ENCODE peak calls at places on chromosomes 16 and 17, in ten cellular contexts. V is stomach, J is uterus, B is HepG2, C is sigmoid colon, P is adrenal gland, L is heart left ventricle, X is esophagus squamous epithelium, Q is suprapubic skin, Z is IMR-90. T is an unnamed sample.

GRCh38 chr16:58187092-58187491 is 10.8 kb downstream of the CSNK2A2 start:
- DNase-seq in V (no peak), J (no peak), B (no peak), C (no peak), P (no peak), L (no peak), X (no peak), Q (no peak), Z (no peak), T (no peak)

GRCh38 chr17:39673335-39674081 is 5.3 kb downstream of the PNMT start:
- DNase-seq in V (no peak), J (no peak), B (no peak), C (no peak), P (no peak), L (no peak), X (no peak), Q (no peak), Z (no peak), T (no peak)

GRCh38 chr16:27778171-27778925 is 228.4 kb downstream of the KATNIP start:
- DNase-seq in V (no peak), J (no peak), B (no peak), C (no peak), P (no peak), L (no peak), X (no peak), Q (no peak), Z (no peak), T (no peak)

GRCh38 chr16:3026003-3026378 is 2.2 kb downstream of the THOC6 start:
- DNase-seq in V (no peak), J (no peak), B (no peak), C (no peak), P (no peak), L (no peak), X (no peak), Q (no peak), Z (no peak), T (no peak)

GRCh38 chr16:63883091-63883490 is 1238.8 kb downstream of the CDH11 start:
- DNase-seq in V (no peak), J (no peak), B (no peak), C (no peak), P (no peak), L (no peak), X (no peak), Q (no peak), Z (no peak), T (no peak)

GRCh38 chr17:4354862-4355514 is 11.5 kb downstream of the UBE2G1 start:
- DNase-seq in V (no peak), J (no peak), B (no peak), C (no peak), P (no peak), L (no peak), X (no peak), Q (no peak), Z (no peak), T (no peak)

GRCh38 chr16:7013990-7014389 is 318.7 kb upstream of the RBFOX1 start:
- DNase-seq in V (no peak), J (no peak), B (peak), C (no peak), P (no peak), L (no peak), X (no peak), Q (no peak), Z (peak), T (no peak)

GRCh38 chr16:67162439-67163163 is 1.9 kb upstream of the HSF4 start:
- DNase-seq in V (no peak), J (no peak), B (no peak), C (no peak), P (no peak), L (no peak), X (no peak), Q (no peak), Z (no peak), T (peak)

GRCh38 chr16:27980919-27981670 is 82.4 kb downstream of the GSG1L start:
- DNase-seq in V (no peak), J (no peak), B (no peak), C (no peak), P (no peak), L (no peak), X (no peak), Q (no peak), Z (no peak), T (no peak)

GRCh38 chr17:8941520-8941919 is 24.0 kb downstream of the PIK3R5 start:
- DNase-seq in V (no peak), J (no peak), B (no peak), C (no peak), P (no peak), L (no peak), X (no peak), Q (no peak), Z (no peak), T (no peak)

GRCh38 chr17:28500712-28501379 is 5.3 kb upstream of the FOXN1 start:
- DNase-seq in V (no peak), J (no peak), B (no peak), C (no peak), P (no peak), L (no peak), X (no peak), Q (no peak), Z (no peak), T (no peak)

GRCh38 chr17:2233441-2233947 is 70.1 kb downstream of the SMG6 start:
- DNase-seq in V (no peak), J (no peak), B (no peak), C (peak), P (no peak), L (peak), X (no peak), Q (no peak), Z (peak), T (no peak)

GRCh38 chr17:43670645-43671074 is 8.9 kb upstream of the MEOX1 start:
- DNase-seq in V (no peak), J (no peak), B (no peak), C (no peak), P (no peak), L (no peak), X (no peak), Q (no peak), Z (no peak), T (no peak)

GRCh38 chr16:1188781-1189189 is 35.9 kb downstream of the CACNA1H start:
- DNase-seq in V (peak), J (peak), B (no peak), C (peak), P (peak), L (peak), X (no peak), Q (no peak), Z (peak), T (peak)

GRCh38 chr16:17177242-17177967 is 293.4 kb downstream of the XYLT1 start:
- DNase-seq in V (no peak), J (no peak), B (no peak), C (no peak), P (no peak), L (no peak), X (no peak), Q (no peak), Z (peak), T (no peak)

GRCh38 chr16:4529085-4530060 is 9.2 kb downstream of the CDIP1 start:
- DNase-seq in V (no peak), J (no peak), B (no peak), C (no peak), P (no peak), L (no peak), X (no peak), Q (no peak), Z (peak), T (peak)

GRCh38 chr16:56348168-56349085 is 76.9 kb downstream of the AMFR start:
- DNase-seq in V (no peak), J (no peak), B (no peak), C (no peak), P (no peak), L (no peak), X (no peak), Q (no peak), Z (peak), T (no peak)

GRCh38 chr16:70576431-70577255 is 53.0 kb downstream of the SF3B3 start:
- DNase-seq in V (no peak), J (no peak), B (peak), C (no peak), P (no peak), L (no peak), X (no peak), Q (peak), Z (peak), T (no peak)

GRCh38 chr16:53087101-53087500 is 32.3 kb downstream of the CHD9 start:
- DNase-seq in V (no peak), J (no peak), B (no peak), C (no peak), P (no peak), L (no peak), X (no peak), Q (no peak), Z (peak), T (no peak)

GRCh38 chr16:85582177-85582888 is 30.8 kb upstream of the GSE1 start:
- DNase-seq in V (no peak), J (no peak), B (no peak), C (no peak), P (no peak), L (no peak), X (no peak), Q (no peak), Z (no peak), T (no peak)

GRCh38 chr17:40168262-40168832 is 8.9 kb upstream of the RAPGEFL1 start:
- DNase-seq in V (peak), J (no peak), B (peak), C (peak), P (peak), L (peak), X (no peak), Q (no peak), Z (peak), T (peak)

GRCh38 chr16:75805946-75806345 is 79.7 kb upstream of the CPHXL start:
- DNase-seq in V (no peak), J (no peak), B (no peak), C (no peak), P (no peak), L (no peak), X (no peak), Q (no peak), Z (no peak), T (no peak)

GRCh38 chr17:67420994-67421393 is 43.9 kb downstream of the PITPNC1 start:
- DNase-seq in V (no peak), J (no peak), B (no peak), C (no peak), P (no peak), L (no peak), X (no peak), Q (no peak), Z (no peak), T (no peak)
- TF ChIP-seq POLR2A in V (no peak), J (no peak), B (no peak), C (no peak), P (no peak), L (no peak), X (no peak), Q (no peak), Z (no peak), T (no peak)

GRCh38 chr17:20779521-20779920 is 200.0 kb downstream of the CDRT15L2 start:
- DNase-seq in V (no peak), J (no peak), B (no peak), C (no peak), P (no peak), L (no peak), X (no peak), Q (no peak), Z (no peak), T (no peak)
- TF ChIP-seq CTCF in V (no peak), J (no peak), B (no peak), C (no peak), P (no peak), L (no peak), X (no peak), Q (no peak), Z (no peak), T (no peak)

GRCh38 chr17:32490101-32490482 is 3.3 kb downstream of the CDK5R1 start:
- DNase-seq in V (no peak), J (no peak), B (no peak), C (no peak), P (no peak), L (no peak), X (no peak), Q (peak), Z (no peak), T (no peak)

GRCh38 chr17:32492648-32493289 is 6.0 kb downstream of the CDK5R1 start:
- DNase-seq in V (no peak), J (no peak), B (no peak), C (no peak), P (no peak), L (no peak), X (no peak), Q (no peak), Z (no peak), T (no peak)

GRCh38 chr17:32492281-32492623 is 5.5 kb downstream of the CDK5R1 start:
- DNase-seq in V (no peak), J (no peak), B (no peak), C (no peak), P (no peak), L (no peak), X (no peak), Q (no peak), Z (no peak), T (no peak)

GRCh38 chr17:32489320-32490100 is 2.7 kb downstream of the CDK5R1 start:
- DNase-seq in V (no peak), J (no peak), B (no peak), C (no peak), P (no peak), L (no peak), X (no peak), Q (no peak), Z (no peak), T (no peak)

DNA sequence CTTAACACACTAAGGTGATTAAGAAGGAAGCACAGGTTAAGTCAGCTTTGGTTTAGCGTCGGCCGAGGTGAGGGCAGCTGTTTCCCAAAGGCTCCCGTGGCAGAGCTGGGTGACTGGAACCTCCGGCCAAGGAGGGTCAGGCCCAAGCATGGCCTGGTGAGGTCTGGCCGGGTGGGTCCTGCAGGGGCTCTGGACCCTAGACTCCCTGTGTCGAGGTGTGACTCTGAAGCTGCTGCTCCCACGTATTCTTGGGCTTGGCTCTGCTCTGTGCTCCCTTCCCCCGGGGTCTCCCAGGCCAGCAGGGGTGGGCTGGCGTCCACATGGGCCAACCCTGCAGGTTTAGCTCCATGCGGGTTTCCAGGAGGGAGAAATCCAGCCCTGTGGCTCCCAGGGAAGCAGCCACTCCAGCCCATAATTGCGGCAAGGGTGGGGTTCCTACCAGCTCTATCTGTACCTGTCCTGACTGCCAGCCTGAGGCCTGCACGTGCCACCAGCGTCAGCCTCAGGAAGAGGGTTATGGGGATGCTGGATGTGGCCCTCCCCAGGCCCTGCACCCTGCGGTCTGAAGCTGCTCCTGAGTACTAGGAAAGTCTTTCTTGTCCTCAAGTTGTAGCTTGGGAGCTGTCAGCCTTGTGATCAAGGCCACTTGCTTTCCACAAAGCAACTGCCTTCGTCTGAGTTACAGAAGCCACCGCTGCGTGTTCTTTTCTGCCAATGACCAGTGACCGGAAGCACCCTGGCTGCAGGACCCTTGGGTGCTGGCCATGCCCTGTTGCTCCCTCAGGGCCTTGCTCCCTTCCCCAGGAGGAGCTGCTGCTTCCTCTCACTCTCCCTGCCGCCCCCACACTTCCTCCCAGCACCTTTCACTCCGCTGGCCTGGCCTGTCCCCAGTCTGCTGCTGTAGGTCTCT is 4.8 kb downstream of the CDK5R1 start:
- DNase-seq in V (no peak), J (no peak), B (no peak), C (no peak), P (peak), L (no peak), X (no peak), Q (no peak), Z (no peak), T (no peak)
- TF ChIP-seq POLR2A in V (no peak), J (no peak), B (no peak), C (no peak), P (no peak), L (no peak), X (no peak), Q (no peak), Z (no peak), T (no peak)

GRCh38 chr17:70934834-70935233 is 765.5 kb downstream of the KCNJ2 start:
- DNase-seq in V (no peak), J (no peak), B (no peak), C (no peak), P (no peak), L (no peak), X (no peak), Q (no peak), Z (no peak), T (no peak)

GRCh38 chr17:70936724-70937123 is 767.4 kb downstream of the KCNJ2 start:
- DNase-seq in V (no peak), J (no peak), B (no peak), C (no peak), P (no peak), L (no peak), X (no peak), Q (no peak), Z (no peak), T (no peak)

GRCh38 chr17:70938311-70938710 is 769.0 kb downstream of the KCNJ2 start:
- DNase-seq in V (no peak), J (no peak), B (no peak), C (no peak), P (no peak), L (no peak), X (no peak), Q (no peak), Z (no peak), T (no peak)
- TF ChIP-seq CTCF in V (no peak), J (no peak), B (no peak), C (no peak), P (no peak), L (no peak), X (no peak), Q (no peak), Z (no peak), T (no peak)

DNA sequence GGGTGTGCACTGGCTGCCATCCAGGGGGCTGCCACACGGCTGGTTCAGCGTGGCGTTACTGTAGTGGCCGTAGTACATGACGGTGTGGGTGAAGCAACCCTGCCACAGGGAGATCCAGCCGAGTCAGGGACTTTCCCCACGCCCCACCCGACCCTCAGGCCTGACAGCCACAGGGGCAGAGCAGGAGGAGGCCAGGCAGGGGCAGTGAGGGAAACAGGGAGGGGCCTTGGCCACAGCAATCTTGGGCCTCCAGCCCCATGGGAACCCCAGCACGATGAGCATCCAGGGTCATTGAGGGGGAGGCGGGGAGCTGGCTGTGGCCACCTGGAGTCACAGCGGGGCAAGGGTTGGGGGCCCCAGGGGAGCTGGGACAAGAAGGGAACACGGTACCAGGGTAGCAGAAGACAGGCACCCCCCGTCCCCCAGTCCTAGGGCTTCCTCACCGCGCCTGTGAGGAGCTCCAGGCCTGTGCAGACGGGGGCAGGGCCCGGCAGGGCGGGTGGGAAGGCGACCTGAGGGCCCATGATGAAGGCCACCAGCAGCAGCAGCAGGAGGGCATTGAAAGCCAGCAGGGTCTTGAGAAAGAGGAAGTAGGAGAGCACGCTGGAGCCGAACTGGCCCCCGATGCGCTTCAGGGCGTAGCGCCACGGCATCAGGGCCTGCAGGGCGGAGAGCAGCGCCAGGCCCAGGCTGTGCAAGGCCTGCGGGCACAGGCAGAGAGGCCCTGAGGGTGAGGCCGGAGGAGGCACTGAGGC is 4.3 kb downstream of the TMC6 start:
- DNase-seq in V (no peak), J (no peak), B (no peak), C (no peak), P (no peak), L (no peak), X (no peak), Q (no peak), Z (no peak), T (no peak)
- TF ChIP-seq POLR2A in V (no peak), J (no peak), B (no peak), C (no peak), P (no peak), L (no peak), X (no peak), Q (no peak), Z (no peak), T (no peak)

GRCh38 chr17:81040791-81041337 is 5.9 kb downstream of the BAIAP2 start:
- DNase-seq in V (no peak), J (no peak), B (peak), C (no peak), P (peak), L (no peak), X (no peak), Q (no peak), Z (no peak), T (no peak)
- TF ChIP-seq CTCF in V (no peak), J (no peak), B (peak), C (peak), P (peak), L (peak), X (no peak), Q (peak), Z (peak), T (peak)

GRCh38 chr16:89764711-89765201 is 43.4 kb downstream of the ZNF276 start:
- DNase-seq in V (peak), J (no peak), B (no peak), C (no peak), P (peak), L (peak), X (peak), Q (no peak), Z (no peak), T (no peak)
- TF ChIP-seq POLR2A in V (no peak), J (no peak), B (no peak), C (no peak), P (no peak), L (no peak), X (peak), Q (no peak), Z (no peak), T (peak)

GRCh38 chr16:30619207-30619606 is 9.0 kb upstream of the ZNF689 start:
- DNase-seq in V (no peak), J (no peak), B (no peak), C (no peak), P (peak), L (no peak), X (no peak), Q (no peak), Z (no peak), T (no peak)

GRCh38 chr16:30619643-30620042 is 9.5 kb upstream of the ZNF689 start:
- DNase-seq in V (no peak), J (no peak), B (no peak), C (no peak), P (no peak), L (no peak), X (no peak), Q (no peak), Z (no peak), T (no peak)

GRCh38 chr16:30609928-30610839 is at the start of gene ZNF689:
- DNase-seq in V (peak), J (peak), B (peak), C (peak), P (peak), L (peak), X (peak), Q (peak), Z (peak), T (peak)

DNA sequence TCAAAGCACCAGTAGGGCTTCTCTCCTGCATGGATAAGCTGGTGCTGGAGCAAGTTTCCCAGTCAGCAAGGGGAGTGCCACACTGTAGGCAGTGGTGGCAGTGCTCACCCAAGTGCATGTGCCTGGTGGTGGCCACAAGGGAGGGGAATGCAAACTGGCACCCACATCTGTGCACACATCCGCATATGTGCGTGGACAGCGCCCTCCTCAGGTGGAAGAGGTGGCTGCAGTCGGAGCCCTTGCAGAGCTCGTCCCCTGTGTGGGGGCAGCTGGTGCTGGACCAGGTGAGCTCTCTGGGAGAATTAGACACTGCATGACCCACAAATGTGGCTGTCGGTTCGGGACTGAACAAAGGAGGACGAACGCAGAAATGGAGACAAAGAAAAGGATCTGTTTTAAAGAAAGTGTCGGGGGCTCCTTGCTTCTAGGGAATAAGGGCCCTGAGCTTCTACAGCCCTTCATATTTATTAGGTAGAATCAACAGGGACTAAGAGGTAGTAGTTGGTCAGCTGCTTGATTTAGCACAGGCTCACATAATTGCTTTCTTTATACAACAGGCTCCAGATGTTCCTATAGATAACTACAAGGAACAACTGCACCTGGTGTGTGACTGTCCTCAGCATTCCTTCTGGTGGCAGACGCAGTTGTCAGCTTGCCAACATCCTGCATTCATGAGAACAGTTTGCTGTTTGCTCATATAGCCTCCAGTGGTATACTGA is 5.3 kb upstream of the ZNF689 start:
- DNase-seq in V (peak), J (no peak), B (peak), C (no peak), P (peak), L (peak), X (no peak), Q (no peak), Z (peak), T (peak)
- TF ChIP-seq CTCF in V (no peak), J (no peak), B (peak), C (peak), P (peak), L (peak), X (peak), Q (peak), Z (peak), T (peak)

T was measured in body of pancreas.